ENCODE peak calls at places on chromosome X, in four cellular contexts. Y, M, A and Z are unnamed samples.

GRCh38 chrX:135295238-135295943 is 13.9 kb upstream of the ETDC start:
- DNase-seq in Y (peak), M (peak), A (no peak), Z (peak)

GRCh38 chrX:31499120-31499519 is 427.3 kb upstream of the FTHL17 start:
- DNase-seq in Y (no peak), M (no peak), A (no peak), Z (no peak)

GRCh38 chrX:39577976-39578962 is 519.5 kb downstream of the BCOR start:
- DNase-seq in Y (peak), M (no peak), A (no peak), Z (no peak)

GRCh38 chrX:112779139-112779538 is 61.5 kb downstream of the AMOT start:
- DNase-seq in Y (peak), M (no peak), A (no peak), Z (no peak)

GRCh38 chrX:49276671-49277519 is 7.3 kb downstream of the PPP1R3F start:
- DNase-seq in Y (no peak), M (no peak), A (no peak), Z (no peak)

GRCh38 chrX:150982235-150982785 is 825 bp upstream of the HMGB3 start:
- DNase-seq in Y (no peak), M (no peak), A (no peak), Z (no peak)

GRCh38 chrX:75421688-75422087 is 101.1 kb downstream of the ZDHHC15 start:
- DNase-seq in Y (no peak), M (no peak), A (no peak), Z (no peak)

GRCh38 chrX:108159028-108159670 is 67.6 kb downstream of the ATG4A start:
- DNase-seq in Y (no peak), M (no peak), A (no peak), Z (no peak)

GRCh38 chrX:28979876-28980275 is 392.6 kb downstream of the IL1RAPL1 start:
- DNase-seq in Y (no peak), M (no peak), A (peak), Z (no peak)

GRCh38 chrX:39869846-39870601 is 227.7 kb downstream of the BCOR start:
- DNase-seq in Y (no peak), M (no peak), A (peak), Z (no peak)

GRCh38 chrX:115428011-115428410 is 133.0 kb upstream of the PLS3 start:
- DNase-seq in Y (no peak), M (no peak), A (no peak), Z (no peak)

GRCh38 chrX:148995661-148996060 is 495.2 kb downstream of the AFF2 start:
- DNase-seq in Y (no peak), M (no peak), A (no peak), Z (no peak)

GRCh38 chrX:141619336-141619735 is 29.8 kb downstream of the SPANXA2 start:
- DNase-seq in Y (no peak), M (no peak), A (no peak), Z (no peak)

GRCh38 chrX:22800360-22800759 is 199.4 kb upstream of the DDX53 start:
- DNase-seq in Y (peak), M (no peak), A (peak), Z (peak)

GRCh38 chrX:43349363-43349762 is 306.7 kb upstream of the MAOA start:
- DNase-seq in Y (no peak), M (no peak), A (peak), Z (peak)

GRCh38 chrX:40474205-40474626 is 106.6 kb upstream of the ATP6AP2 start:
- DNase-seq in Y (peak), M (peak), A (peak), Z (peak)

GRCh38 chrX:41236629-41237028 is 97.3 kb upstream of the DDX3X start:
- DNase-seq in Y (no peak), M (no peak), A (no peak), Z (no peak)

GRCh38 chrX:54994668-54995452 is 872 bp upstream of the PFKFB1 start:
- DNase-seq in Y (no peak), M (no peak), A (no peak), Z (no peak)

GRCh38 chrX:129983575-129984131 is 1.2 kb downstream of the BCORL1 start:
- DNase-seq in Y (peak), M (peak), A (no peak), Z (no peak)

GRCh38 chrX:110678591-110678990 is 117.0 kb downstream of the CHRDL1 start:
- DNase-seq in Y (no peak), M (no peak), A (no peak), Z (no peak)

GRCh38 chrX:47311857-47312774 is 58.3 kb upstream of the ZNF157 start:
- DNase-seq in Y (peak), M (peak), A (peak), Z (peak)

GRCh38 chrX:119698835-119699234 is 5.9 kb upstream of the SEPTIN6 start:
- DNase-seq in Y (no peak), M (no peak), A (peak), Z (peak)

GRCh38 chrX:150730719-150731118 is 37.5 kb downstream of the MTMR1 start:
- DNase-seq in Y (no peak), M (no peak), A (no peak), Z (no peak)

GRCh38 chrX:131727778-131728177 is 183.9 kb downstream of the OR13H1 start:
- DNase-seq in Y (no peak), M (no peak), A (no peak), Z (no peak)

GRCh38 chrX:47447607-47448006 is 35.4 kb downstream of the ZNF41 start:
- DNase-seq in Y (no peak), M (no peak), A (no peak), Z (no peak)

GRCh38 chrX:150361070-150361776 is 1.9 kb upstream of the MAMLD1 start:
- DNase-seq in Y (no peak), M (peak), A (no peak), Z (no peak)

GRCh38 chrX:26649534-26649933 is 433.6 kb downstream of the MAGEB5 start:
- DNase-seq in Y (no peak), M (no peak), A (no peak), Z (peak)

GRCh38 chrX:136754641-136755040 is 26.1 kb downstream of the ARHGEF6 start:
- DNase-seq in Y (peak), M (no peak), A (no peak), Z (no peak)